ENCODE peak calls at places on chromosomes 2 and 18, in seven cellular contexts. One of them, this sample, is unnamed. For H3K9me2, the result is how much of the 10 kb centered on the place peaks cover.

GRCh38 chr2:206556357-206556949 is 85.8 kb upstream of the FAM237A start:
- DNase-seq in GM23338: peak
- DNase-seq in PC-3: peak
- DNase-seq in MM.1S: peak
- DNase-seq in HCT116: peak
- DNase-seq in GM23248: peak
- DNase-seq in PC-9: no peak
- DNase-seq in this sample: peak

GRCh38 chr2:30455339-30455738 is 8.3 kb downstream of the LCLAT1 start:
- DNase-seq in MM.1S: no peak
- DNase-seq in GM23338: no peak
- DNase-seq in HCT116: no peak
- DNase-seq in GM23248: no peak
- DNase-seq in PC-3: no peak
- DNase-seq in PC-9: no peak
- DNase-seq in this sample: peak

GRCh38 chr2:217942731-217943335 is 60.0 kb downstream of the TNS1 start:
- DNase-seq in GM23338: no peak
- DNase-seq in GM23248: no peak
- DNase-seq in MM.1S: no peak
- DNase-seq in PC-9: no peak
- DNase-seq in PC-3: no peak
- DNase-seq in HCT116: no peak
- DNase-seq in this sample: no peak

GRCh38 chr2:36695746-36696415 is 626 bp upstream of the VIT start:
- DNase-seq in PC-9: no peak
- DNase-seq in GM23248: peak
- DNase-seq in MM.1S: no peak
- DNase-seq in GM23338: peak
- DNase-seq in PC-3: peak
- DNase-seq in HCT116: no peak
- DNase-seq in this sample: no peak

GRCh38 chr2:101396352-101396717 is 9.0 kb upstream of the CREG2 start:
- DNase-seq in GM23338: no peak
- DNase-seq in HCT116: no peak
- DNase-seq in PC-9: peak
- DNase-seq in PC-3: peak
- DNase-seq in MM.1S: no peak
- DNase-seq in GM23248: peak
- DNase-seq in this sample: peak

GRCh38 chr2:130776550-130776949 is 21.2 kb downstream of the AMER3 start:
- DNase-seq in GM23338: peak
- DNase-seq in HCT116: no peak
- DNase-seq in PC-3: no peak
- DNase-seq in GM23248: no peak
- DNase-seq in PC-9: no peak
- DNase-seq in MM.1S: no peak
- DNase-seq in this sample: no peak

GRCh38 chr2:120874401-120874821 is 138.7 kb downstream of the GLI2 start:
- DNase-seq in GM23248: peak
- DNase-seq in PC-9: no peak
- DNase-seq in HCT116: no peak
- DNase-seq in GM23338: no peak
- DNase-seq in PC-3: no peak
- DNase-seq in MM.1S: no peak
- DNase-seq in this sample: no peak

GRCh38 chr2:5697554-5697953 is 5.4 kb downstream of the SOX11 start:
- DNase-seq in PC-9: no peak
- DNase-seq in GM23248: no peak
- DNase-seq in HCT116: no peak
- DNase-seq in MM.1S: peak
- DNase-seq in PC-3: no peak
- DNase-seq in GM23338: no peak
- DNase-seq in this sample: no peak

GRCh38 chr2:168666339-168666738 is 136.1 kb upstream of the NOSTRIN start:
- DNase-seq in PC-3: peak
- DNase-seq in PC-9: no peak
- DNase-seq in GM23248: peak
- DNase-seq in GM23338: no peak
- DNase-seq in MM.1S: no peak
- DNase-seq in HCT116: no peak
- DNase-seq in this sample: no peak

GRCh38 chr2:75284345-75284744 is 85.0 kb upstream of the TACR1 start:
- DNase-seq in PC-3: no peak
- DNase-seq in GM23338: no peak
- DNase-seq in MM.1S: no peak
- DNase-seq in GM23248: no peak
- DNase-seq in HCT116: no peak
- DNase-seq in PC-9: no peak
- DNase-seq in this sample: no peak

GRCh38 chr18:33440384-33441043 is at the start of gene CCDC178:
- DNase-seq in HCT116: no peak
- DNase-seq in MM.1S: no peak
- DNase-seq in GM23338: peak
- DNase-seq in GM23248: peak
- DNase-seq in PC-9: no peak
- DNase-seq in PC-3: no peak
- DNase-seq in this sample: peak

GRCh38 chr18:76459687-76460350 is 35.2 kb downstream of the ZNF516 start:
- DNase-seq in PC-9: peak
- DNase-seq in MM.1S: no peak
- DNase-seq in GM23248: peak
- DNase-seq in HCT116: peak
- DNase-seq in GM23338: no peak
- DNase-seq in PC-3: peak
- DNase-seq in this sample: peak

GRCh38 chr2:48034295-48034694 is 128.0 kb upstream of the FBXO11 start:
- DNase-seq in HCT116: no peak
- DNase-seq in GM23248: no peak
- DNase-seq in MM.1S: no peak
- DNase-seq in PC-3: no peak
- DNase-seq in GM23338: no peak
- DNase-seq in PC-9: no peak
- DNase-seq in this sample: no peak

DNA sequence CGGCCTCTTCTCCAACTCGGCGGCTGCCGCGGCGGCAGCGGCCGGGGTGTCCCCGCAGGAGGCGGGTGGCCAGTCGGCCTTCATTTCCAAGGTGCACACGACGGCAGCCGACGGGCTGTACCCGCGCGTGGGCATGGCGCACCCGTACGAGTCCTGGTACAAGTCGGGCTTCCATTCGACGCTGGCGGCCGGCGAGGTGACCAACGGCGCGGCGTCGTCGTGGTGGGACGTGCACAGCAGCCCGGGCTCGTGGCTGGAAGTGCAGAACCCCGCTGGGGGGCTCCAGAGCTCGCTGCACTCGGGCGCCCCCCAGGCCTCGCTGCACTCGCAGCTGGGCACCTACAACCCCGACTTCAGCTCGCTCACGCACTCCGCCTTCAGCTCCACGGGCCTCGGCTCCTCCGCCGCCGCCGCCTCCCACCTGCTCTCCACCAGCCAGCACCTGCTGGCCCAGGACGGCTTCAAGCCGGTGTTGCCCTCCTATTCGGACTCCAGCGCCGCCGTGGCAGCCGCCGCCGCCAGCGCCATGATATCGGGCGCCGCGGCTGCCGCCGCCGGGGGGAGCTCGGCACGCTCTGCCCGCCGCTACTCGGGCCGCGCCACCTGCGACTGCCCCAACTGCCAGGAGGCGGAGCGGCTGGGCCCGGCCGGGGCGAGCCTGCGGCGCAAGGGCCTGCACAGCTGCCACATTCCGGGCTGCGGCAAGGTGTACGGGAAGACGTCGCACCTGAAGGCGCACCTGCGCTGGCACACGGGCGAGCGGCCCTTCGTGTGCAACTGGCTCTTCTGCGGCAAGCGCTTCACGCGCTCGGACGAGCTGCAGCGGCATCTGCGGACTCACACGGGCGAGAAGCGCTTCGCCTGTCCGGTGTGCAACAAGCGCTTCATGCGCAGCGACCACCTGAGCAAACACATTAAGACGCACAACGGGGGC is 1.9 kb downstream of the SP9 start:
- DNase-seq in MM.1S: peak
- DNase-seq in HCT116: peak
- DNase-seq in GM23248: no peak
- DNase-seq in PC-9: peak
- DNase-seq in PC-3: no peak
- DNase-seq in GM23338: peak
- DNase-seq in this sample: peak
- TF ChIP-seq EZH2 in MM.1S: no peak
- TF ChIP-seq EZH2 in HCT116: no peak
- TF ChIP-seq EZH2 in GM23248: no peak
- TF ChIP-seq EZH2 in PC-9: no peak
- TF ChIP-seq EZH2 in PC-3: no peak
- TF ChIP-seq EZH2 in GM23338: peak
- TF ChIP-seq EZH2 in this sample: peak

GRCh38 chr2:54083021-54083420 is 32.4 kb upstream of the ACYP2 start:
- DNase-seq in PC-9: no peak
- DNase-seq in PC-3: no peak
- DNase-seq in HCT116: no peak
- DNase-seq in GM23338: peak
- DNase-seq in GM23248: no peak
- DNase-seq in MM.1S: no peak
- DNase-seq in this sample: peak

GRCh38 chr2:54085069-54085468 is 30.3 kb upstream of the ACYP2 start:
- DNase-seq in MM.1S: no peak
- DNase-seq in GM23338: no peak
- DNase-seq in HCT116: no peak
- DNase-seq in PC-3: peak
- DNase-seq in GM23248: no peak
- DNase-seq in PC-9: no peak
- DNase-seq in this sample: no peak

GRCh38 chr2:54083440-54083839 is 32.0 kb upstream of the ACYP2 start:
- DNase-seq in HCT116: no peak
- DNase-seq in PC-9: no peak
- DNase-seq in MM.1S: no peak
- DNase-seq in GM23248: peak
- DNase-seq in GM23338: no peak
- DNase-seq in PC-3: no peak
- DNase-seq in this sample: no peak

GRCh38 chr2:54086157-54086556 is 29.3 kb upstream of the ACYP2 start:
- DNase-seq in MM.1S: no peak
- DNase-seq in HCT116: no peak
- DNase-seq in GM23338: no peak
- DNase-seq in GM23248: no peak
- DNase-seq in PC-3: no peak
- DNase-seq in PC-9: no peak
- DNase-seq in this sample: no peak

DNA sequence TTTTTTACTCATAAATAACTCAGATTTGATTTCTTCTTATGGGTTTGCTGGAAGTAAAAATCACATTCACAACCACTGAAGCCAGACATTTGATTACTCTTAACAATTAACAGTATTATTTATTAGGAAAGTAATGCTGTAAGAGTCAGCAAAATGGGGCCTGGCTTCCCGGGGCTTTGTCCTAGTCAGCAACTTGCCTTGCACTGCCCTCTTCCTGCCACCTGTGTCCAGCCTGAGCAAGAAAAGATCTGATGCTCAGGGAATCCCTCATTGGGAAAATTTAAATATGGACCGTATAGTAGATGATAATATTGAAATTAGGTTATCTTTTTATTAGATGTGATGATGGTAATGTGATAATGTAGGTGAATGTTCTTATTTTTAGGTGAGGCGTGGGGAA is 30.8 kb upstream of the ACYP2 start:
- DNase-seq in PC-3: peak
- DNase-seq in HCT116: no peak
- DNase-seq in GM23248: peak
- DNase-seq in MM.1S: peak
- DNase-seq in PC-9: no peak
- DNase-seq in GM23338: peak
- DNase-seq in this sample: peak
- H3K9me2 ChIP-seq in PC-3: under half
- H3K9me2 ChIP-seq in HCT116: under half
- H3K9me2 ChIP-seq in GM23248: under half
- H3K9me2 ChIP-seq in MM.1S: under half
- H3K9me2 ChIP-seq in PC-9: under half
- H3K9me2 ChIP-seq in GM23338: under half
- H3K9me2 ChIP-seq in this sample: under half

GRCh38 chr2:237861875-237862527 is 2.6 kb downstream of the RAMP1 start:
- DNase-seq in GM23248: peak
- DNase-seq in HCT116: no peak
- DNase-seq in GM23338: no peak
- DNase-seq in MM.1S: no peak
- DNase-seq in PC-9: no peak
- DNase-seq in PC-3: peak
- DNase-seq in this sample: no peak
- TF ChIP-seq EZH2 in GM23248: no peak
- TF ChIP-seq EZH2 in HCT116: no peak
- TF ChIP-seq EZH2 in GM23338: no peak
- TF ChIP-seq EZH2 in MM.1S: no peak
- TF ChIP-seq EZH2 in PC-9: no peak
- TF ChIP-seq EZH2 in PC-3: no peak
- TF ChIP-seq EZH2 in this sample: no peak

GRCh38 chr2:140355481-140356090 is 1575.4 kb upstream of the NXPH2 start:
- DNase-seq in PC-3: no peak
- DNase-seq in HCT116: no peak
- DNase-seq in GM23248: no peak
- DNase-seq in GM23338: no peak
- DNase-seq in PC-9: no peak
- DNase-seq in MM.1S: no peak
- DNase-seq in this sample: no peak

GRCh38 chr2:140353541-140353940 is 1573.4 kb upstream of the NXPH2 start:
- DNase-seq in GM23338: no peak
- DNase-seq in PC-3: peak
- DNase-seq in MM.1S: no peak
- DNase-seq in HCT116: no peak
- DNase-seq in GM23248: peak
- DNase-seq in PC-9: no peak
- DNase-seq in this sample: no peak

GRCh38 chr2:140351692-140352091 is 1571.5 kb upstream of the NXPH2 start:
- DNase-seq in HCT116: no peak
- DNase-seq in PC-3: no peak
- DNase-seq in MM.1S: no peak
- DNase-seq in GM23248: no peak
- DNase-seq in GM23338: no peak
- DNase-seq in PC-9: no peak
- DNase-seq in this sample: no peak

GRCh38 chr2:140356697-140357096 is 1576.5 kb upstream of the NXPH2 start:
- DNase-seq in MM.1S: no peak
- DNase-seq in HCT116: no peak
- DNase-seq in PC-3: no peak
- DNase-seq in PC-9: no peak
- DNase-seq in GM23338: no peak
- DNase-seq in GM23248: no peak
- DNase-seq in this sample: no peak

GRCh38 chr2:140354544-140354943 is 1574.4 kb upstream of the NXPH2 start:
- DNase-seq in PC-3: no peak
- DNase-seq in GM23248: no peak
- DNase-seq in GM23338: peak
- DNase-seq in MM.1S: no peak
- DNase-seq in PC-9: no peak
- DNase-seq in HCT116: no peak
- DNase-seq in this sample: no peak
- H3K9me2 ChIP-seq in PC-3: under half
- H3K9me2 ChIP-seq in GM23248: under half
- H3K9me2 ChIP-seq in GM23338: under half
- H3K9me2 ChIP-seq in MM.1S: under half
- H3K9me2 ChIP-seq in PC-9: under half
- H3K9me2 ChIP-seq in HCT116: under half
- H3K9me2 ChIP-seq in this sample: under half

This sample was measured in hepatocyte.